ENCODE peak calls at places on chromosomes 11 and 22, in eight cellular contexts. H is thoracic aorta; X is brain microvascular endothelial cell; Y is right lobe of liver; M is tibial artery; C is uterus; F is psoas muscle; V is CD8-positive, alpha-beta T cell. E is an unnamed sample. For H3K36me3, the result is how much of the 10 kb centered on the place peaks cover.

GRCh38 chr11:27282141-27282590 is 80.8 kb downstream of the CCDC34 start:
- DNase-seq in H (peak), X (peak), Y (peak), M (peak), C (peak), F (peak), V (no peak), E (peak)

GRCh38 chr11:118628861-118629549 is 21.6 kb downstream of the PHLDB1 start:
- DNase-seq in H (no peak), X (no peak), Y (no peak), M (no peak), C (no peak), F (peak), V (no peak), E (no peak)

GRCh38 chr11:123903932-123904331 is 2.0 kb downstream of the OR8D4 start:
- DNase-seq in H (no peak), X (no peak), Y (no peak), M (no peak), C (no peak), F (no peak), V (no peak), E (no peak)

GRCh38 chr11:71078482-71078881 is 173.9 kb downstream of the SHANK2 start:
- DNase-seq in H (no peak), X (no peak), Y (no peak), M (no peak), C (no peak), F (no peak), V (no peak), E (no peak)

GRCh38 chr11:110355011-110355744 is 58.8 kb upstream of the RDX start:
- DNase-seq in H (no peak), X (no peak), Y (no peak), M (no peak), C (no peak), F (no peak), V (no peak), E (no peak)

GRCh38 chr11:3888210-3888609 is 32.7 kb downstream of the STIM1 start:
- DNase-seq in H (no peak), X (no peak), Y (no peak), M (no peak), C (no peak), F (no peak), V (no peak), E (no peak)

GRCh38 chr22:49406879-49407587 is 420.6 kb downstream of the BRD1 start:
- DNase-seq in H (no peak), X (no peak), Y (no peak), M (no peak), C (no peak), F (no peak), V (no peak), E (no peak)

GRCh38 chr22:39592104-39593060 is 21.8 kb downstream of the CACNA1I start:
- DNase-seq in H (peak), X (peak), Y (no peak), M (no peak), C (no peak), F (no peak), V (no peak), E (peak)

GRCh38 chr11:61048368-61049065 is 53.8 kb upstream of the CD5 start:
- DNase-seq in H (no peak), X (no peak), Y (no peak), M (no peak), C (no peak), F (no peak), V (no peak), E (no peak)

GRCh38 chr22:24247011-24247507 is 2.2 kb upstream of the GGT5 start:
- DNase-seq in H (no peak), X (no peak), Y (no peak), M (no peak), C (no peak), F (no peak), V (no peak), E (no peak)

GRCh38 chr11:61899146-61899841 is 7.9 kb upstream of the FADS3 start:
- DNase-seq in H (no peak), X (peak), Y (peak), M (peak), C (peak), F (peak), V (peak), E (no peak)

GRCh38 chr22:32323513-32324164 is 34.0 kb upstream of the RFPL3 start:
- DNase-seq in H (no peak), X (no peak), Y (no peak), M (peak), C (no peak), F (no peak), V (no peak), E (no peak)

GRCh38 chr22:33476716-33477115 is 418.5 kb upstream of the SYN3 start:
- DNase-seq in H (no peak), X (peak), Y (no peak), M (no peak), C (no peak), F (no peak), V (no peak), E (no peak)

GRCh38 chr11:1564535-1565172 is 7.4 kb downstream of the DUSP8 start:
- DNase-seq in H (peak), X (peak), Y (no peak), M (peak), C (peak), F (peak), V (peak), E (peak)

GRCh38 chr11:18492888-18493287 is 33.9 kb downstream of the TSG101 start:
- DNase-seq in H (no peak), X (no peak), Y (no peak), M (no peak), C (no peak), F (no peak), V (no peak), E (no peak)

GRCh38 chr11:46278387-46279173 is 1.1 kb downstream of the CREB3L1 start:
- DNase-seq in H (no peak), X (peak), Y (no peak), M (no peak), C (peak), F (no peak), V (peak), E (no peak)

GRCh38 chr11:46285173-46285572 is 7.7 kb downstream of the CREB3L1 start:
- DNase-seq in H (no peak), X (no peak), Y (no peak), M (no peak), C (no peak), F (no peak), V (no peak), E (no peak)

GRCh38 chr11:46279393-46280099 is 2.1 kb downstream of the CREB3L1 start:
- DNase-seq in H (no peak), X (peak), Y (no peak), M (no peak), C (peak), F (peak), V (no peak), E (no peak)

GRCh38 chr11:46277623-46278386 is at the start of gene CREB3L1:
- DNase-seq in H (no peak), X (no peak), Y (no peak), M (no peak), C (no peak), F (peak), V (no peak), E (no peak)

GRCh38 chr11:46281374-46281831 is 3.9 kb downstream of the CREB3L1 start:
- DNase-seq in H (no peak), X (no peak), Y (no peak), M (no peak), C (peak), F (no peak), V (no peak), E (no peak)
- H3K4me3 ChIP-seq in H (no peak), X (peak), Y (no peak), M (no peak), C (peak), F (no peak), V (no peak), E (peak)

GRCh38 chr22:35209203-35209602 is 48.1 kb upstream of the HMGXB4 start:
- DNase-seq in H (no peak), X (no peak), Y (no peak), M (no peak), C (no peak), F (no peak), V (no peak), E (no peak)
- TF ChIP-seq CTCF in H (no peak), X (no peak), Y (no peak), M (no peak), C (no peak), F (no peak), V (no peak), E (no peak)

GRCh38 chr11:66652651-66653050 is 14.1 kb downstream of the RBM4 start:
- DNase-seq in H (no peak), X (no peak), Y (no peak), M (no peak), C (no peak), F (no peak), V (no peak), E (no peak)
- H3K36me3 ChIP-seq in H (under half), X (under half), Y (under half), M (under half), C (under half), F (under half), V (under half), E (under half)

DNA sequence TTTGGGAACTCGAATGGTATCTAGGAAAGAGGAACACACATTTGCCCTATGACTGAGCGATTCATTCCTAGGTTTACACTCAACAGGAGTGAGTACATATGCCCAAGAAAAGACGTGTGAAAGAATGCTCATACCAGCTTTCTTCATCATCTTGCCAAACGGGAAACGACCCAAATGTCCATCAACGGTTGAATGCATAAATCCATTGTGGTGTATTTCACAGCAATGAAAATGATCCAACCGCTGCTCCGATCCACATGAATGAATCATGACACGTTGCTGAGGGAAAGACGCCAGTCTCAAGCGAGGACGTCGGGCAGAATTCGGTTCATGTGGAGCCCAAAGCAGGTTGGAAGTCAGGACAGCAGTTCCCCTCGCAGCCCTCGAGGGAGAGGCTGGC is 71.5 kb downstream of the CYTH4 start:
- DNase-seq in H (no peak), X (no peak), Y (no peak), M (no peak), C (no peak), F (no peak), V (no peak), E (no peak)
- H3K4me3 ChIP-seq in H (no peak), X (no peak), Y (no peak), M (no peak), C (no peak), F (no peak), V (no peak), E (no peak)

GRCh38 chr22:27747396-27748256 is 53.9 kb downstream of the MN1 start:
- DNase-seq in H (no peak), X (no peak), Y (no peak), M (peak), C (no peak), F (no peak), V (no peak), E (no peak)
- TF ChIP-seq CTCF in H (peak), X (peak), Y (no peak), M (peak), C (no peak), F (peak), V (no peak), E (peak)

DNA sequence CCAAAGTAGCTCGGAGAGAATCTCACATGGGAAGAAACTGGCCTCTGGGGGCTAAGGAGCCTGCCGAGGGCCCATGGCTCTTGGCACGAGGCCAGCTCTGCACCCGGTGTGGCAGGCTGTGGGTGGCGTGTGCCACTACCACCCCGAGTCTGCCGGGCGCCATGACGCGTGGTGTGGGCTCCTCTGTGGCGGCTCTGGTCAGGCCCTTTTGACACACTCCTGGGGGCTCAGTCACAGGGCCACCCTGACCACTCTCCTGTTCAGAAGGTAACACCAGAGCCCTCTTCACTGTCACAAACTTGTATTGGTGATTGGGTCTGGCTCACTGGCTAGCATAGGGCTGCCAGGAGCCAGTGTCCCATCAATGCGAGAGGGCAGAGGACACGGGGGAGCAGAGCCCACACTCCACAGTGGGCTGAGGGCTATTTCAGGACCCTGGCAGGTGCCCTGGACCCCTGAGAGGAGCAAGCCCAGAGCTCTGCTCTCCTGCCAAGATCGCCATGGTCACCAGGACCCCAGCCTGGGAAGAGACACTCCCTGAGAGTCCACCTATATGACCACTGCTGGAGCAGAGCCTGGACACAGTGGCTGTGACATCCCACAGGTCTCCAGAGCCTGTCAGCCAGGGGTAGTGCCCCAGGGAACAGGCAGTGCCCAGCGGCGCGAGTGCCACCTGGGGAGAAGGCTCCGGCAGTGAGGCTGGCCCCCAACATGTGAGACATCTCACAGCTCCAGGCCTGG is 8.6 kb upstream of the PPM1F start:
- DNase-seq in H (no peak), X (no peak), Y (no peak), M (no peak), C (no peak), F (no peak), V (no peak), E (no peak)
- H3K36me3 ChIP-seq in H (half or more), X (half or more), Y (under half), M (under half), C (under half), F (half or more), V (under half), E (under half)

E was measured in BJ.